ENCODE peak calls at places on chromosomes 12 and 14, in nine cellular contexts. U, V, N, C, G, R, D, F and Y are unnamed samples.

GRCh38 chr14:61256826-61257468 is 24.2 kb downstream of the TMEM30B start:
- DNase-seq in U (no peak), V (no peak), N (peak; percentile 52), C (no peak), G (peak; percentile 16), R (no peak), D (no peak), F (no peak), Y (no peak)

GRCh38 chr12:109678732-109679131 is 34.9 kb upstream of the FAM222A start:
- DNase-seq in U (peak; percentile 53), V (no peak), N (no peak), C (peak; percentile 34), G (no peak), R (no peak), D (no peak), F (no peak), Y (no peak)

GRCh38 chr14:50021261-50021660 is 95.1 kb downstream of the VCPKMT start:
- DNase-seq in U (no peak), V (no peak), N (no peak), C (no peak), G (no peak), R (no peak), D (no peak), F (no peak), Y (no peak)

GRCh38 chr12:21330682-21331253 is 3.9 kb downstream of the SLCO1A2 start:
- DNase-seq in U (peak; percentile 52), V (no peak), N (no peak), C (no peak), G (no peak), R (no peak), D (peak; percentile 18), F (no peak), Y (no peak)

GRCh38 chr14:90727082-90727481 is 89.1 kb downstream of the TTC7B start:
- DNase-seq in U (no peak), V (no peak), N (no peak), C (no peak), G (no peak), R (peak; percentile 23), D (no peak), F (no peak), Y (no peak)

GRCh38 chr12:8566525-8566924 is 25.8 kb upstream of the CLEC4E start:
- DNase-seq in U (no peak), V (no peak), N (no peak), C (no peak), G (no peak), R (no peak), D (no peak), F (no peak), Y (no peak)

GRCh38 chr14:91509083-91509877 is 830 bp downstream of the PPP4R3A start:
- DNase-seq in U (peak; percentile 46), V (peak; percentile 74), N (peak; percentile 52), C (peak; percentile 75), G (peak; percentile 67), R (peak; percentile 41), D (no peak), F (peak; percentile 78), Y (no peak)

GRCh38 chr12:93025145-93026103 is 96.3 kb upstream of the EEA1 start:
- DNase-seq in U (peak; percentile 36), V (no peak), N (no peak), C (peak; percentile 28), G (no peak), R (no peak), D (peak; percentile 84), F (no peak), Y (peak; percentile 26)

GRCh38 chr14:64213079-64213478 is 81.1 kb downstream of the ESR2 start:
- DNase-seq in U (no peak), V (no peak), N (no peak), C (no peak), G (no peak), R (peak; percentile 41), D (no peak), F (no peak), Y (no peak)

GRCh38 chr12:4421590-4422031 is 24.0 kb downstream of the FGF6 start:
- DNase-seq in U (peak; percentile 83), V (no peak), N (no peak), C (peak; percentile 82), G (peak; percentile 35), R (no peak), D (peak; percentile 39), F (no peak), Y (no peak)

GRCh38 chr14:91533623-91534022 is 23.5 kb upstream of the PPP4R3A start:
- DNase-seq in U (no peak), V (no peak), N (no peak), C (no peak), G (no peak), R (no peak), D (no peak), F (no peak), Y (no peak)

GRCh38 chr12:6336859-6337744 is 4.8 kb downstream of the TNFRSF1A start:
- DNase-seq in U (no peak), V (no peak), N (no peak), C (no peak), G (no peak), R (peak; percentile 48), D (no peak), F (peak; percentile 75), Y (no peak)

DNA sequence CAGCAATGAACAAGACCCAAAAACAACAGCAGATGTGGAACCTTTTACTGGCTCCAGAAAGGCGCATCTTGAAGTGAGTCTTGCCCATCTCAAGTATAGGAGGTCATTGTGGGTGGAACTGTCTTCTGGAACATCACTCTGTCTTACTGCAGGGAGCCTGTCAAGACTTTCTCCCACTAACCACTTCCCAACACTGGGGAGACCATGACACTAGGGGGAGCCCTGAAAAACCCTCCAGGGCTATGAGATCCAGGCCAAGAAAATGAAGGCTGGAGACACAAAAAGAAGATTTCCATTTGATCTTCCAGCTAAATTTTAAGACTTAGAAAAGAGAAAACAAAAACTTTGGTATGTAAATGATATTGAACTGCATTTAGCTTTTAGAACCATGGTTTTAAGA is 13.5 kb upstream of the ATG14 start:
- DNase-seq in U (no peak), V (no peak), N (no peak), C (no peak), G (no peak), R (no peak), D (no peak), F (no peak), Y (no peak)
- TF ChIP-seq CTCF in U (no peak), V (peak; percentile 31), N (no peak), C (no peak), G (peak; percentile 47), R (no peak), D (no peak), F (no peak), Y (no peak)

GRCh38 chr14:76138758-76139723 is 12.7 kb upstream of the GPATCH2L start:
- DNase-seq in U (peak; percentile 94), V (no peak), N (no peak), C (peak; percentile 69), G (no peak), R (no peak), D (no peak), F (no peak), Y (no peak)
- H3K27me3 ChIP-seq in U (peaks cover 80% of the 10 kb centered on the region), V (peaks cover 62% of the 10 kb centered on the region), N (no peaks in the 10 kb centered on the region), C (peaks cover 61% of the 10 kb centered on the region), G (peaks cover 4% of the 10 kb centered on the region), R (no peaks in the 10 kb centered on the region), D (peaks cover 28% of the 10 kb centered on the region), F (peaks cover 70% of the 10 kb centered on the region), Y (peaks cover 45% of the 10 kb centered on the region)

DNA sequence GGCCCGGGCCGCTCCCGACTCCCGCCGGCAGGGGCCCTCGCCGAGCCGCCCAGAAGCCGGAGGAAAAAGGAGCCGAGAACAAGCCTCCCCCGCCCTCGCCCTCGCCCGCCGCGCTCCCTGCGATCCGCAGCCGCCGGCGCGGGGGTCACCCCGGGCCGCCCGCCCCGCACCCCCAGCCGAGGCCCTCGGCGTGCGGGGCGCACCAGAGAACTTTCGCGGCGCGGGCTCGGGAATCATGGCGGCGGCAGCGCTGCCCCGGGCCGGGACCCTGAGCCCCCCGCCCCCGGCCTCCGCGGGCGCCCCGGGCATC is 519 bp downstream of the CDK2AP1 start:
- DNase-seq in U (peak; percentile 91), V (no peak), N (peak; percentile 67), C (peak; percentile 89), G (peak; percentile 31), R (peak; percentile 66), D (peak; percentile 52), F (peak; percentile 90), Y (no peak)
- H3K4me3 ChIP-seq in U (peak overlapping the region; percentile 88), V (peak overlapping the region; percentile 100), N (peak overlapping the region; percentile 69), C (peak overlapping the region; percentile 83), G (peak overlapping the region; percentile 95), R (peak overlapping the region; percentile 73), D (no peak overlapping the region), F (peak overlapping the region; percentile 28), Y (peak overlapping the region; percentile 92)

GRCh38 chr14:51498411-51499227 is 153.1 kb upstream of the FRMD6 start:
- DNase-seq in U (no peak), V (no peak), N (no peak), C (no peak), G (no peak), R (no peak), D (no peak), F (no peak), Y (no peak)
- TF ChIP-seq CTCF in U (no peak), V (no peak), N (no peak), C (no peak), G (no peak), R (no peak), D (no peak), F (no peak), Y (no peak)

GRCh38 chr14:101578489-101578888 is 17.2 kb downstream of the DIO3 start:
- DNase-seq in U (no peak), V (no peak), N (no peak), C (no peak), G (no peak), R (no peak), D (no peak), F (no peak), Y (no peak)
- H3K27me3 ChIP-seq in U (peaks cover 21% of the 10 kb centered on the region), V (peaks cover 5% of the 10 kb centered on the region), N (no peaks in the 10 kb centered on the region), C (no peaks in the 10 kb centered on the region), G (peaks cover 2% of the 10 kb centered on the region), R (no peaks in the 10 kb centered on the region), D (no peaks in the 10 kb centered on the region), F (no peaks in the 10 kb centered on the region), Y (peaks cover 7% of the 10 kb centered on the region)

DNA sequence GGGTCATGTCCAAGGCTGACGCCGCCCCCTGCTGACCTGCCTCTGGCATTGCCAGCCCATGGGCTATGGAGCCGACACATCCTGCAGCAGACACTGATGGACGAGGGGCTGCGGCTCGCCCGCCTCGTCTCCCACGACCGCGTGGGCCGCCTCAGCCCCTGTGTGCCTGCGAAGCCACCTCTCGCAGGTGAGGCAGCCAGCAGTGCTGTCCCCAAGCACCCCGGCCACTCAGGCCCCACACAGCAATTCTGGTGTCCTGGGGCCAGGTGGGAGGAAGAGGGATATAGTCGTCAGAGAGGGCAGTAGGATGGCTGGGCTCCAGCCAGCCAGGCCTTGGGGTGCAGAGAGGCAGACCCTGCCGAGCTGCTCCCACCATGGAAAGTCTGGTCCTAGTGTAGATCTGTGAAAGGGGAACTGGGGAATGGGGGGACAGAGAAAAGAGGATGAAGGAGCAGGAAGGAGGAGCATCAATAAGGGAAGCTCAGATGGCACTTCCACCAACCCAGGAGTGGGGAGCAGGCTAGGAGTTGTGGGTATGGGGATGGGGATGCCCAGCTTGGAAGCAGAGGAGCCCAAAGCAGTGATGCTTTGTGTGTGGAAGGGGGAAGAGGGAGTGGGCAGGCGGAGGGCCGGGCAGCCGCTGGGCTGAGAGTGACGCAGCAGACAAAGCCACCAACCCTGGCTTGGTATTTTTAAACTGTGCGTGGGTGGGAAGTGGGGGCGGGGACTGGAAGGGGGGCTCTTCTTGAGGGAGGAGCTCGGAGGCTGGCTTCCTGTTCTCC is 4.7 kb downstream of the NAB2 start:
- DNase-seq in U (peak; percentile 70), V (no peak), N (peak; percentile 91), C (peak; percentile 89), G (no peak), R (peak; percentile 77), D (peak; percentile 85), F (peak; percentile 81), Y (no peak)
- H3K4me3 ChIP-seq in U (no peak overlapping the region), V (no peak overlapping the region), N (peak overlapping the region; percentile 1), C (no peak overlapping the region), G (no peak overlapping the region), R (no peak overlapping the region), D (peak overlapping the region; percentile 19), F (no peak overlapping the region), Y (no peak overlapping the region)

GRCh38 chr14:96225745-96226151 is 21.1 kb downstream of the BDKRB2 start:
- DNase-seq in U (peak; percentile 31), V (peak; percentile 87), N (no peak), C (peak; percentile 60), G (peak; percentile 7), R (no peak), D (peak; percentile 62), F (peak; percentile 63), Y (peak; percentile 28)
- TF ChIP-seq CTCF in U (peak; percentile 15), V (peak; percentile 76), N (no peak), C (peak; percentile 36), G (no peak), R (no peak), D (peak; percentile 43), F (no peak), Y (peak; percentile 54)